ENCODE peak calls at places on chromosomes 12 and 14, in eight cellular contexts. K is heart left ventricle; F is osteoblast; Q is neural crest cell; T is pons; X is stimulated activated CD4-positive, alpha-beta T cell treated with anti-CD3 and anti-CD28 coated beads, Interleukin-12 subunit alpha, Interleukin-12 subunit beta, amount 100 ng/mL, for 4 hours; E is hypothalamus; B is T-helper 9 cell. G is an unnamed sample.
A peak's percentile ranks its signal among the peaks of the same experiment; 100 is the strongest.

GRCh38 chr12:82593143-82593542 is 93.6 kb upstream of the TMTC2 start:
- DNase-seq in K (no peak), Q (no peak), B (no peak), E (no peak), T (no peak), F (no peak), X (no peak), G (no peak)

GRCh38 chr12:107042801-107043200 is 50.5 kb downstream of the CRY1 start:
- DNase-seq in T (no peak), F (no peak), E (no peak), K (no peak), Q (no peak), X (no peak), B (no peak), G (no peak)

GRCh38 chr14:105485720-105486332 is 860 bp upstream of the CRIP1 start:
- DNase-seq in F (no peak), T (no peak), E (no peak), K (peak; percentile 59), Q (peak; percentile 59), B (peak; percentile 60), X (no peak), G (peak; percentile 42)

GRCh38 chr14:50659327-50659974 is 8.7 kb downstream of the SAV1 start:
- DNase-seq in T (no peak), K (peak; percentile 31), B (no peak), Q (no peak), E (no peak), F (no peak), X (no peak), G (no peak)

GRCh38 chr14:89767861-89768268 is 186.7 kb downstream of the EFCAB11 start:
- DNase-seq in F (no peak), K (no peak), E (no peak), X (peak; percentile 42), T (peak; percentile 38), B (peak; percentile 34), Q (peak; percentile 23), G (peak; percentile 34)

GRCh38 chr12:69059465-69060457 is 126.8 kb upstream of the CPM start:
- DNase-seq in T (no peak), X (peak; percentile 16), K (no peak), B (no peak), E (no peak), Q (no peak), F (peak; percentile 81), G (no peak)

GRCh38 chr14:31070431-31070830 is 44.3 kb upstream of the STRN3 start:
- DNase-seq in Q (no peak), F (peak; percentile 85), B (no peak), K (no peak), E (no peak), X (no peak), T (no peak), G (no peak)

GRCh38 chr14:54362089-54362504 is 34.7 kb upstream of the CDKN3 start:
- DNase-seq in E (no peak), T (no peak), F (no peak), K (no peak), B (no peak), Q (no peak), X (no peak), G (peak; percentile 94)

GRCh38 chr14:50822501-50823042 is 8.4 kb downstream of the NIN start:
- DNase-seq in X (no peak), B (no peak), T (no peak), E (no peak), F (no peak), Q (no peak), K (no peak), G (no peak)

GRCh38 chr14:52619692-52620091 is 67.1 kb downstream of the GPR137C start:
- DNase-seq in E (no peak), K (no peak), Q (no peak), F (no peak), B (no peak), X (no peak), T (no peak), G (no peak)

GRCh38 chr14:102086346-102086971 is 385 bp downstream of the HSP90AA1 start:
- DNase-seq in X (peak; percentile 55), E (no peak), K (peak; percentile 67), B (peak; percentile 64), Q (no peak), F (peak; percentile 89), T (no peak), G (no peak)

GRCh38 chr14:88454886-88455285 is 69.4 kb downstream of the SPATA7 start:
- DNase-seq in X (no peak), Q (no peak), T (no peak), K (no peak), B (no peak), E (no peak), F (no peak), G (no peak)

GRCh38 chr12:117881517-117881916 is 87.3 kb downstream of the KSR2 start:
- DNase-seq in T (no peak), B (no peak), X (no peak), E (no peak), Q (no peak), K (no peak), F (no peak), G (no peak)

GRCh38 chr14:51335521-51335920 is 95.5 kb downstream of the TMX1 start:
- DNase-seq in B (no peak), T (no peak), F (no peak), X (no peak), K (peak; percentile 67), Q (no peak), E (no peak), G (no peak)

GRCh38 chr12:49089831-49090773 is 4.5 kb downstream of the DHH start:
- DNase-seq in T (no peak), E (no peak), Q (peak; percentile 36), X (peak; percentile 34), B (peak; percentile 32), F (peak; percentile 91), K (peak; percentile 54), G (no peak)

GRCh38 chr12:131831021-131831571 is 2.9 kb downstream of the MMP17 start:
- DNase-seq in Q (no peak), B (no peak), X (peak; percentile 34), F (peak; percentile 92), K (no peak), E (no peak), T (peak; percentile 2), G (no peak)

GRCh38 chr12:52186135-52186840 is 5.5 kb downstream of the KRT80 start:
- DNase-seq in Q (no peak), K (no peak), B (no peak), T (no peak), E (no peak), F (peak; percentile 97), X (no peak), G (no peak)

GRCh38 chr12:45637706-45638105 is 91.8 kb upstream of the ARID2 start:
- DNase-seq in Q (no peak), X (no peak), K (no peak), B (no peak), E (no peak), F (no peak), T (no peak), G (no peak)

GRCh38 chr12:22684526-22685118 is 59.7 kb downstream of the ETNK1 start:
- DNase-seq in Q (no peak), E (no peak), B (no peak), F (no peak), T (peak; percentile 82), K (no peak), X (no peak), G (peak; percentile 48)

GRCh38 chr14:68479247-68479646 is 313.6 kb downstream of the ZFP36L1 start:
- DNase-seq in Q (no peak), E (no peak), K (no peak), B (no peak), F (no peak), X (no peak), T (no peak), G (no peak)

GRCh38 chr14:22481546-22481945 is 107.5 kb downstream of the DAD1 start:
- DNase-seq in K (no peak), T (no peak), B (no peak), Q (no peak), F (no peak), E (no peak), X (no peak), G (no peak)

GRCh38 chr14:102776761-102777710 is at the start of gene TRAF3:
- DNase-seq in B (peak; percentile 83), E (no peak), K (peak; percentile 79), T (peak; percentile 56), F (peak; percentile 100), X (peak; percentile 79), Q (peak; percentile 30), G (peak; percentile 62)